ENCODE peak calls at places on chromosomes 12 and 14, in seven cellular contexts. N, K, I, M, S, T and V are unnamed samples.

GRCh38 chr12:67069451-67070306 is 199.5 kb upstream of the CAND1 start:
- DNase-seq in M (peak; percentile 48), S (peak; percentile 24), K (no peak), T (peak; percentile 68), N (peak; percentile 34), I (no peak), V (peak; percentile 28)

GRCh38 chr14:69154779-69155178 is 1.9 kb upstream of the DCAF5 start:
- DNase-seq in M (no peak), I (no peak), N (no peak), T (peak; percentile 62), K (peak; percentile 32), S (peak; percentile 65), V (no peak)

GRCh38 chr12:123934829-123935228 is 37.8 kb downstream of the CCDC92 start:
- DNase-seq in N (no peak), K (peak; percentile 61), T (no peak), I (peak; percentile 36), M (no peak), S (no peak), V (peak; percentile 63)

GRCh38 chr14:82403972-82404371 is 870.3 kb upstream of the SEL1L start:
- DNase-seq in T (no peak), S (no peak), I (no peak), K (no peak), N (no peak), M (no peak), V (no peak)

GRCh38 chr12:54549774-54550451 is 512 bp downstream of the PDE1B start:
- DNase-seq in M (peak; percentile 93), T (peak; percentile 13), S (no peak), N (peak; percentile 64), K (no peak), I (no peak), V (peak; percentile 24)

GRCh38 chr12:2813573-2814185 is 1.2 kb downstream of the ITFG2 start:
- DNase-seq in K (peak; percentile 75), M (peak; percentile 28), T (peak; percentile 56), I (peak; percentile 66), N (peak; percentile 51), S (peak; percentile 69), V (peak; percentile 76)

GRCh38 chr12:97513921-97514320 is 51.3 kb downstream of the RMST start:
- DNase-seq in K (no peak), T (no peak), N (no peak), M (no peak), S (no peak), I (no peak), V (no peak)

GRCh38 chr12:121400332-121401139 is 618 bp downstream of the RNF34 start:
- DNase-seq in T (peak; percentile 48), K (peak; percentile 38), N (peak; percentile 66), I (peak; percentile 18), S (no peak), M (peak; percentile 97), V (peak; percentile 56)

GRCh38 chr14:64696355-64696844 is 7.8 kb upstream of the PLEKHG3 start:
- DNase-seq in N (no peak), S (no peak), M (no peak), I (no peak), K (no peak), T (peak; percentile 35), V (no peak)

GRCh38 chr12:108939594-108939993 is 59.7 kb downstream of the DAO start:
- DNase-seq in I (peak; percentile 5), N (peak; percentile 5), S (no peak), T (no peak), K (peak; percentile 61), M (no peak), V (peak; percentile 20)

GRCh38 chr12:131829351-131829794 is 1.2 kb downstream of the MMP17 start:
- DNase-seq in I (no peak), T (no peak), N (no peak), S (no peak), K (peak; percentile 31), M (no peak), V (peak; percentile 40)

GRCh38 chr14:23866269-23866668 is 87.3 kb upstream of the DHRS4 start:
- DNase-seq in M (no peak), T (no peak), S (no peak), K (no peak), N (no peak), I (no peak), V (no peak)

GRCh38 chr14:76876076-76876475 is 49.9 kb downstream of the LRRC74A start:
- DNase-seq in T (peak; percentile 74), M (peak; percentile 44), K (peak; percentile 66), I (peak; percentile 61), N (peak; percentile 44), S (peak; percentile 86), V (peak; percentile 89)

GRCh38 chr14:91255026-91255695 is 10.7 kb upstream of the GPR68 start:
- DNase-seq in K (no peak), T (no peak), S (no peak), M (no peak), I (no peak), N (no peak), V (no peak)

GRCh38 chr14:90191585-90191984 is 64.8 kb upstream of the PSMC1 start:
- DNase-seq in M (no peak), I (no peak), S (no peak), K (no peak), T (no peak), N (no peak), V (no peak)

GRCh38 chr12:91249059-91250055 is 66.7 kb upstream of the DCN start:
- DNase-seq in N (no peak), S (no peak), I (no peak), M (no peak), K (no peak), T (no peak), V (peak; percentile 30)

GRCh38 chr12:54215990-54216579 is 27.3 kb upstream of the SMUG1 start:
- DNase-seq in M (no peak), K (no peak), I (no peak), S (no peak), T (no peak), N (peak; percentile 43), V (no peak)

GRCh38 chr14:95226801-95227200 is 69.5 kb upstream of the DICER1 start:
- DNase-seq in T (no peak), M (no peak), S (no peak), I (no peak), N (no peak), K (no peak), V (no peak)

GRCh38 chr14:85122690-85123089 is 407.3 kb upstream of the FLRT2 start:
- DNase-seq in K (peak; percentile 92), M (no peak), N (no peak), S (no peak), I (no peak), T (no peak), V (no peak)

GRCh38 chr14:30297856-30298255 is 261.1 kb upstream of the G2E3 start:
- DNase-seq in T (no peak), S (no peak), N (no peak), M (no peak), I (no peak), K (no peak), V (no peak)

GRCh38 chr12:109423392-109423791 is 53.7 kb downstream of the KCTD10 start:
- DNase-seq in T (no peak), S (no peak), I (no peak), K (no peak), N (no peak), M (no peak), V (no peak)

GRCh38 chr12:11812558-11813421 is 163.3 kb downstream of the ETV6 start:
- DNase-seq in T (no peak), I (no peak), M (no peak), S (no peak), K (peak; percentile 53), N (no peak), V (peak; percentile 44)

GRCh38 chr14:96754845-96755184 is 42.4 kb upstream of the VRK1 start:
- DNase-seq in I (no peak), K (no peak), M (no peak), T (no peak), N (no peak), S (no peak), V (no peak)

GRCh38 chr12:14769462-14769836 is 33.8 kb downstream of the WBP11 start:
- DNase-seq in I (no peak), K (peak; percentile 27), M (no peak), N (no peak), T (peak; percentile 68), S (peak; percentile 21), V (peak; percentile 16)

GRCh38 chr14:67583711-67584644 is 16.1 kb downstream of the PIGH start:
- DNase-seq in I (peak; percentile 43), S (peak; percentile 81), T (peak; percentile 46), M (no peak), N (no peak), K (peak; percentile 56), V (peak; percentile 74)

GRCh38 chr12:93565760-93566159 is 6.7 kb upstream of the SOCS2 start:
- DNase-seq in S (no peak), N (no peak), T (no peak), I (no peak), M (no peak), K (no peak), V (no peak)

GRCh38 chr12:39368891-39369290 is 74.0 kb downstream of the KIF21A start:
- DNase-seq in K (peak; percentile 24), I (no peak), N (no peak), T (no peak), S (no peak), M (no peak), V (no peak)

GRCh38 chr12:70178038-70178437 is 65.2 kb upstream of the CNOT2 start:
- DNase-seq in T (no peak), N (no peak), I (no peak), K (peak; percentile 5), M (no peak), S (no peak), V (peak; percentile 16)

GRCh38 chr12:48678561-48679185 is 3.4 kb downstream of the KANSL2 start:
- DNase-seq in M (no peak), N (no peak), S (no peak), I (no peak), T (no peak), K (no peak), V (no peak)

GRCh38 chr12:32284561-32284960 is 114.8 kb upstream of the FGD4 start:
- DNase-seq in M (no peak), N (no peak), I (no peak), S (no peak), K (no peak), T (no peak), V (no peak)

GRCh38 chr12:93002278-93003054 is 73.4 kb upstream of the EEA1 start:
- DNase-seq in M (no peak), K (peak; percentile 92), T (no peak), S (no peak), N (no peak), I (peak; percentile 83), V (peak; percentile 77)

GRCh38 chr12:93093243-93093642 is 164.1 kb upstream of the EEA1 start:
- DNase-seq in N (no peak), I (no peak), S (no peak), M (no peak), T (no peak), K (no peak), V (no peak)

GRCh38 chr14:27553820-27554219 is 956.0 kb upstream of the NOVA1 start:
- DNase-seq in N (no peak), S (no peak), M (no peak), T (no peak), I (no peak), K (no peak), V (no peak)

GRCh38 chr14:56367416-56367815 is 212.2 kb upstream of the TMEM260 start:
- DNase-seq in S (no peak), K (no peak), N (no peak), I (no peak), T (no peak), M (no peak), V (no peak)

GRCh38 chr12:67457799-67458680 is 188.9 kb downstream of the CAND1 start:
- DNase-seq in T (no peak), S (no peak), M (no peak), K (no peak), I (no peak), N (no peak), V (peak; percentile 69)

GRCh38 chr14:100440207-100440631 is 117.1 kb downstream of the SLC25A47 start:
- DNase-seq in S (peak; percentile 89), T (peak; percentile 85), I (no peak), N (peak; percentile 20), K (peak; percentile 72), M (peak; percentile 18), V (peak; percentile 78)

GRCh38 chr12:128047266-128048060 is 219.5 kb upstream of the TMEM132C start:
- DNase-seq in S (no peak), M (no peak), T (no peak), I (no peak), K (no peak), N (no peak), V (no peak)